ENCODE peak calls at places on chromosomes 6 and 20, in four cellular contexts. V, P, L and I are unnamed samples. For H3K27me3, the result is how much of the 10 kb centered on the place peaks cover.

GRCh38 chr20:33291416-33291815 is 8.4 kb downstream of the BPIFB1 start:
- DNase-seq in V (no peak), P (no peak), L (no peak), I (no peak)

GRCh38 chr20:33442136-33443005 is 1.2 kb downstream of the SNTA1 start:
- DNase-seq in L (no peak), V (no peak), P (no peak), I (no peak)

GRCh38 chr6:152463183-152463582 is 174.0 kb downstream of the SYNE1 start:
- DNase-seq in P (no peak), V (no peak), L (no peak), I (no peak)

GRCh38 chr20:64055893-64056638 is 6.6 kb upstream of the SOX18 start:
- DNase-seq in P (peak), V (no peak), L (no peak), I (no peak)

GRCh38 chr6:132684267-132684666 is 25.3 kb upstream of the TAAR1 start:
- DNase-seq in V (no peak), P (no peak), L (no peak), I (no peak)

GRCh38 chr20:44113642-44113945 is 73.4 kb downstream of the JPH2 start:
- DNase-seq in P (no peak), L (no peak), V (no peak), I (no peak)

GRCh38 chr6:52389626-52390360 is 27.8 kb downstream of the PAQR8 start:
- DNase-seq in P (peak), L (no peak), V (peak), I (no peak)

GRCh38 chr6:39086294-39086693 is 28.7 kb downstream of the SAYSD1 start:
- DNase-seq in P (no peak), V (no peak), L (no peak), I (no peak)

GRCh38 chr6:150129616-150130505 is 13.0 kb upstream of the PPP1R14C start:
- DNase-seq in P (no peak), V (no peak), L (no peak), I (no peak)

GRCh38 chr6:3779574-3779849 is 28.0 kb upstream of the PXDC1 start:
- DNase-seq in V (no peak), P (no peak), L (no peak), I (no peak)

GRCh38 chr6:33082702-33083101 is 6.9 kb downstream of the HLA-DPB1 start:
- DNase-seq in L (no peak), P (no peak), V (no peak), I (no peak)

DNA sequence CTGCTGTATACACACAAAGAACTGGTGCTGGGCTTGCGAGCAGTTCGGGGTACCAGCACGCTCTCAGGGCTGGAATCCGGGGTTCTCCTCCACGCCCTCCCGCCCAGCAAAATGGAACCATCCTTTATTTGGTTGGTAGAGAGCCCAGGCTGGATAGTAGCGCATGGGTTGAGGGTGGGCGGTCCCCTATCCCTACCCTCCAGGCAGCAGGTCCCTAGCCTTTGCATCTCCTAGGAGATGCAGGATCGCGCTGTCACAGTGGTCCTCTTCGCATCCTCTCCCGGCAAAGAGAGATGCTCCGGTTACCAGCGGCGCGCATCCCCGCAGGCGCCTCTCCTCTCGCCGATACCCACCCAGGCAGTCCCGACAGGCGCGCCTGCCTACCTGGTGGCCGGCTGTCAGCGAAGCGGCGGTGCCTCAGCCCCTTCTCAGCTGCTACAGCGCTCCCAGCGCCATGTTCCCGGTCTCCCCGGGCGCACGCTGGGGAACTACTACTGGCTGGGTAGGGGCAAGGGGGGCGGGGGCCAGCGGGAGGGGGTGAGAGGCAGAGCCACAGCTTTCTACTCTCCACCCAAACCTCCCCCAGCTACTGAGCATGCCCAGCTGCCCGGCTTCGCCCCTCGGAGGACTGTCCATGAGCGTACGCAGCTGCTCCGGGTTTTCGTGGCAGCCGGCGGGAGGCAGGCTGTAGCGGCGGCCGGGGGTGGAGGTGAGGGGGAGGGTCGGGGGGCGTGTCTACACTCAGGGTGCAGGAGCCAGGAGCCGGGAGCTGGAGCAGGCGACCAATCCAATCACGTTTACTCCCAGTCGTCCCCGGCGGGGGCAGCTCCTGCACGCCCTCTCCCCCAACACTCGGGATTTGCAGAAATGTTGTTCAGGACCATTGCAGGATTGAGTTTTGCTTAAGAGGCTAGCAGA is at the start of gene PAK5:
- DNase-seq in P (peak), L (no peak), V (peak), I (peak)
- H3K27ac ChIP-seq in P (no peak), L (no peak), V (no peak), I (no peak)

GRCh38 chr20:31677553-31678260 is 40.0 kb downstream of the COX4I2 start:
- DNase-seq in V (no peak), L (no peak), P (no peak), I (no peak)
- H3K4me3 ChIP-seq in V (no peak), L (no peak), P (no peak), I (no peak)

GRCh38 chr6:28597217-28597835 is 71.6 kb downstream of the GPX5 start:
- DNase-seq in L (no peak), P (peak), V (no peak), I (no peak)

GRCh38 chr6:28603920-28604319 is 78.2 kb downstream of the GPX5 start:
- DNase-seq in P (no peak), L (no peak), V (no peak), I (no peak)

GRCh38 chr6:28600188-28600587 is 74.5 kb downstream of the GPX5 start:
- DNase-seq in L (no peak), V (no peak), P (no peak), I (no peak)

GRCh38 chr6:28597924-28598323 is 72.2 kb downstream of the GPX5 start:
- DNase-seq in P (peak), V (no peak), L (no peak), I (no peak)

DNA sequence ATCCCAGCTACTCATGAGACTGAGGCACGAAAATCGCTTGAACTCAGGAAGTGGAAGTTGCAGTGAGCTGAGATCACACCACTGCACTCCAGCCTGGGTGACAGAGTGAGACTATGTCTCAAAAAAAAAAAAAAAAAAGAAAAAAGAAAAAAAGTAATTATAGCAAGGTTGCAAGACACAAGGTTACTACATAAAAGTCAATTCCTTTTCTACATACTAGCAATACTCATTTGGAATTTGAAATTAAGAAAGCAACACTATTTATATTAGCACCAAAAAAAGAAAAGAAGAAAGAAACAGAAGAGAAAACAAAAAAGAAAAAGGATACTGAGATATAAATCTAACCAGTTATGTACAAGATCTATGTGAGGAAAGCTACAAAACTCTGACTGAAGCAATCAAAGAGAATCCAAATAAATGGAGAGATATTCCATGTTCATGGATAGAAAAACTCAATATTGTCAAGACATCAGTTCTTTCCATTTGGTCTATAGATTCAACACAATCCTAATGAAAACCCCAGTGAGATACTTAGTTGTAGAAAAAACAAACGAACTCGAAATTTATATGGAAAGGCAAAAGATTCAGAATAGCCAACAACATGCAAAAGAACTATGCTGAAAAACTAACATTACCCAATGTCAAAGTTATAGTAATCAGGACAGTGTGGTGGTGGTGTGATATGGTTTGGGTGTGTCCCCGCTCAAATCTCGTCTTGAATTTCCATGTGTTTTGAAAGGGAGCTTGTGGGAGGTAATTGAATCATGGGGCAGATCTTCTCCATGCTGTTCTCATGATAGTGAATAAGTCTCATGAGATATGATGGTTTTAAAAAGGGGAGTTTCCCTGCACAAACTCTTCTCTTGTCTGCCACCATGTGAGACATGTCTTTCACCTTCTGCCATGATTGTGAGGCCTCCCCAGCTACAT is 73.3 kb downstream of the GPX5 start:
- DNase-seq in V (no peak), P (no peak), L (no peak), I (no peak)
- H3K27me3 ChIP-seq in V (under half), P (under half), L (under half), I (under half)

DNA sequence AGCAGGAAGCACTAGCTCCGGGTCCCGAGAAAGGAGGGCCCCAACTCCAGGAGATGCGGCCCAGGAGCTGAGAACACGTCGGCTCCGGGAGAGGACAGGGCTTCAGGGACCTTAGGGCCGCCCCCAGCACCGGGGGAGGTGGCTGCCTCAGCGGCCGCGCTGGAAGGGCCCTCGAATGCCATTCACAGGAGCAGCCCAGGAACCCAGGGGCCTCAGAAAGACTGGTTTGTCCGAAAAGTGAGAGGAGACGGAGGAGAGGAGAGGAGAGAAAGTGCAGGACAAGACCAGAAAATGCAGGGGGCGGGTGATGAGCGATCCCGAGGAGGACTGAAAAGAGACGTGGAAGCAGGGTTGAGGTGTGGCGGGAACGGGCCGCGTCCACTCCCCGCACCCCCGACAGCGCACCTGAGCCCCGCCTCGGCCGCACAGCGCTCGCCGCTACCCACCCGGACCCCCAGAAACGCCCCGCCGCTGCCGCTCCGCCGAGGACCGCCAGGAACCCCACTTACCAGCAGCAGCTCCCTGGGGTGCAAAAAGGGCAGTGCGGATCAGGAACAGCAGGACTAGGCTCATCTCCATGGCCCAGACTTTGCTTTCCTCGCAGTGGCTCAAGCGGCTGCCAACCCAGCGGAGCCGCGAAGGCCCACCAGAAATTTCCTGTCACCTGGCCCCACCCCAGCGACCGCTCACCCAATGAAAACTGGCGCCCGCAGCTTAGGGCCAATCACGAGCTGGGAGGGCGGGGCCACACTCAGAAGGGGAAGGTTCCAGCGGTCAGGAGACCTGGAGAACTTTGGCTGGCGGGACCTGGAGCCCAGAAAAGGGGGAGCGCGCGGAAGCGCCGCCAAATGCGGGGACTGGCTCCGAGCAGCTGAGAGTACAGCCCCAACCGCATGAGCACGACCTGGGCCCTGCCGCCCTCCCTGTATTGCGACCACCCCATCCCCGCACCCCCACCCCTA is 25.4 kb downstream of the HLA-F start:
- DNase-seq in V (peak), L (peak), P (peak), I (no peak)
- H3K27ac ChIP-seq in V (no peak), L (peak), P (no peak), I (no peak)

GRCh38 chr6:31441368-31442267 is 38.2 kb downstream of the MICA start:
- DNase-seq in V (peak), P (peak), L (no peak), I (peak)
- H3K4me3 ChIP-seq in V (no peak), P (no peak), L (no peak), I (no peak)

DNA sequence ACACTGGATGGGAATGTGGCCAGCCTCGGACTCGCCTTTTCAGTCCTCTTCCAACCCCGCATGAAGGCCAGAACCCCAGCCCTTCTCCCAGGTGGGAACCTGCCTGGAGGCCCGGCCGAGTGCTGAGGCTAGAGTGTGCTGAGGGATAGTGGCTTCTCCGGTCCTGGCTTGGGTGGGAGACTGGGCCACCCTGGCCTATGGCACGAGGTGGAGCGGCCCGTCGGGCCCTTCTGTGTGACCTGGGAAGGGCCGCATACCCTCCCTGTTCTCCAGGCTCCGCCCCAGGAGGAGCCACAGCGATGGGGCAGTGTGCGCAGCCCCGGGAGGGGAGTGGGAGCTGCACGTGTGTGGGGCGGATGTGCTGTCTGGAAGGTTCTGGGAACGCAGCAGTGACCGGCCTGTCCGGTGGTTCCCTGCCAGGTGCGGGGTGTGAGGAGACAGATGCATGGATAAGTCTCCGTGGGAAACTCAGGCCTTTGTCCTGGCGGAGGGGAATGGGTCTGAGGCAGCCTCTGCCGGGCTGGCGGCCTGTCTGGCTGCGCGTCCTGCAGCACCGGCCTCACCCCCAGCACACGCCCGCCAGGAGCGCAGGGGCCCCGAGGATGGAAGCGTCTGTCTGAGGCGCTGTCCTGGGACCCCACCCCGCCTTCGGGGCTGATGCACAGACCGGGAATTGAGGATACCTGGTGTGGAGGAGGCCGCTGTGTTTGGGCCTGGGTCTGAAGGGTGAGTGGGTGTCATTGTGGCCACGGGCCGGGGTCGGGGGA is 1.1 kb upstream of the BHLHE23 start:
- DNase-seq in V (no peak), P (no peak), L (no peak), I (no peak)
- H3K27me3 ChIP-seq in V (under half), P (half or more), L (half or more), I (half or more)

DNA sequence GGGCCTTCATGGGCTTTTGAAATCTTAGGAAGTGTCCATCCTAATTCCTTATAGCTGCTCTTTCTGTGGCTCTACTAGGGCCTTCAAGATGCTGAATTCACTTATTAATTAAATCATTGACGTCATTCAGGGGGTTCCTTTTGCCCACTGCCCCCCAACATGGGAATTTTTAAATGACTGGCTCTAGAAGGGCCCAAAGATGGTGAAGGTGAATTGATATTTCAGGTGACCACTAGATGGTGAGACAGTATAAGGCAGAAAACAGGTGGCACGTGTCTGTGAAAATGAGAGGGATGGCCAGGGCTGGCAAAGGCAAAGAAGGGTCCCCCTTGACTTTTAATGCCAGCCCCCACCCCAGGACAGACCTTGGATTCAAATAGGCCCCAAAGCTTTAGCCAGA is 11.8 kb downstream of the GNAS start:
- DNase-seq in L (no peak), V (no peak), P (no peak), I (no peak)
- H3K27ac ChIP-seq in L (no peak), V (no peak), P (no peak), I (no peak)

GRCh38 chr6:31170987-31171671 is 647 bp upstream of the POU5F1 start:
- DNase-seq in V (no peak), P (no peak), L (no peak), I (no peak)
- H3K4me3 ChIP-seq in V (no peak), P (no peak), L (no peak), I (no peak)

DNA sequence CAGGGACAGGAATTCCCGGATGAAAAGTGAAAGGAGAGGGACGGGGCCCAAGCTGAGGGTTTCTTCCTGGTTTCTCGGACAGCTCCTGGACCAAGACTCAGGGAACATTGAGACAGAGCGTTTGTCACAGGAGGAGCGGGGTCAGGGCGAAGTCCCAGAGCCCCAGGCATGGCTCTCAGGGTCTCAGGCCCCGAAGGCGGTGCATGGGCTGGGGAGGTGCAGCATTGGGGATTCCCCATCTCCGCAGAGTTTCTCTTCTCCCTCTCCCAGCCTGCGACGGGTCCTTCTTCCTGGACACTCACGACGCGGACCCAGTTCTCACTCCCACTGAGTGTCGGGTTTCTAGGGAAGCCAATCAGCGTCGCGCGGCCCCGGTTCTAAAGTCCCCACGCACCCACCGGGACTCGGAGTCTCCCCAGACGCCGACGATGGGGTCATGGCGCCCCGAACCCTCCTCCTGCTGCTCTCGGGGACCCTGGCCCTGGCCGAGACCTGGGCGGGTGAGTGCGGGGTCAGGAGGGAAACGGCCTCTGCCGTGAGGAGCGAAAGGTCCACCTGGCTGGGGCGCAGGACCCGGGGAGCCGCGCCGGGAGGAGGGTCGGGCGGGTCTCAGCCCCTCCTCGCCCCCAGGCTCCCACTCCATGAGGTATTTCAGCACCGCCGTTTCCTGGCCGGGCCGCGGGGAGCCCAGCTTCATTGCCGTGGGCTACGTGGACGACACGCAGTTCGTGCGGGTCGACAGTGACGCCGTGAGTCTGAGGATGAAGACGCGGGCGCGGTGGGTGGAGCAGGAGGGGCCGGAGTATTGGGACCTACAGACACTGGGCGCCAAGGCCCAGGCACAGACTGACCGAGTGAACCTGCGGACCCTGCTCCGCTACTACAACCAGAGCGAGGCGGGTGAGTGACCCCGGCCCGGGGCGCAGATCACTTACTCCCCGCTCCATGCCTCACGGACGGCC is 54.6 kb upstream of the POLR1H start:
- DNase-seq in P (no peak), V (peak), L (no peak), I (no peak)
- H3K27me3 ChIP-seq in P (under half), V (under half), L (under half), I (under half)